ENCODE peak calls at places on chromosomes 4 and X, in four cellular contexts. Q, U, R and C are unnamed samples.

GRCh38 chr4:1347410-1347864 is 429 bp downstream of the UVSSA start:
- DNase-seq in Q (no peak), U (peak; percentile 82), R (peak; percentile 65), C (peak; percentile 75)

GRCh38 chr4:120088507-120088906 is 21.9 kb upstream of the MAD2L1 start:
- DNase-seq in R (no peak), U (no peak), Q (no peak), C (no peak)

GRCh38 chr4:113952452-113953029 is 26.9 kb downstream of the ARSJ start:
- DNase-seq in Q (peak; percentile 64), U (peak; percentile 62), R (peak; percentile 52), C (peak; percentile 28)

GRCh38 chr4:18020671-18021469 is 685 bp downstream of the LCORL start:
- DNase-seq in R (peak; percentile 74), U (peak; percentile 83), Q (peak; percentile 45), C (peak; percentile 53)

GRCh38 chr4:189785257-189785656 is 155.4 kb upstream of the FRG1 start:
- DNase-seq in R (peak; percentile 68), Q (no peak), U (no peak), C (no peak)

GRCh38 chrX:38923451-38923969 is 122.3 kb downstream of the MID1IP1 start:
- DNase-seq in Q (no peak), U (no peak), R (no peak), C (no peak)

GRCh38 chr4:39648827-39649558 is 10.3 kb upstream of the SMIM14 start:
- DNase-seq in R (peak; percentile 29), Q (no peak), U (no peak), C (no peak)

GRCh38 chrX:68163446-68163845 is 269.8 kb downstream of the OPHN1 start:
- DNase-seq in U (peak; percentile 35), R (no peak), Q (no peak), C (peak; percentile 42)

GRCh38 chrX:103571726-103572125 is 13.6 kb upstream of the TCEAL4 start:
- DNase-seq in U (no peak), Q (no peak), R (no peak), C (no peak)

GRCh38 chr4:67909910-67910905 is 26.4 kb upstream of the TMPRSS11D start:
- DNase-seq in Q (no peak), R (no peak), U (peak; percentile 25), C (peak; percentile 14)

GRCh38 chr4:48483777-48484493 is 792 bp downstream of the SLC10A4 start:
- DNase-seq in Q (no peak), U (no peak), R (peak; percentile 45), C (no peak)

GRCh38 chr4:145034727-145035211 is 63.2 kb downstream of the ANAPC10 start:
- DNase-seq in U (peak; percentile 85), Q (peak; percentile 55), R (no peak), C (no peak)

GRCh38 chr4:1769692-1770091 is 23.4 kb upstream of the FGFR3 start:
- DNase-seq in U (no peak), Q (no peak), R (no peak), C (no peak)

DNA sequence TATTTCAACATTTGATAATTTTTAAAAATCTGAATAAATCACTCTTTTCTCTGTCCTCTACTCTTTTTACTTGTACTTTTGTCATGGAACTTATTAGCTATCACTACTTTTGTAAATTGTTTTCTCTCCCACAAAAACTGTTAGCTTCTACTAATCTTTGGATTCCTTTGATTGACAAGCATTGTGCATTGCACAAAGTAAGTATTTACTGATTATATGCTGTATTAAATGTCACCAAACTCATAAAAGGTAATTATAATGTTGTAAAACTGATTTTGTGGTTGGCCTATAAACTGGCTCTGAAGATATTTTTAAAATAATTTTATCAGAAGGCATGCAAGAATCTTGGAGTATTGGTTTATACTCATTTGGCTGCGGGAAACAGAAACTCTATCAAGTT is 15.0 kb upstream of the SEC24B start:
- DNase-seq in U (no peak), R (no peak), Q (no peak), C (no peak)
- H3K9ac ChIP-seq in U (no peak overlapping the region), R (no peak overlapping the region), Q (no peak overlapping the region), C (no peak overlapping the region)

GRCh38 chr4:80171656-80172055 is 25.6 kb upstream of the PRDM8 start:
- DNase-seq in R (no peak), U (no peak), Q (no peak), C (no peak)

GRCh38 chr4:80171251-80171650 is 26.1 kb upstream of the PRDM8 start:
- DNase-seq in Q (no peak), R (no peak), U (peak; percentile 62), C (no peak)

GRCh38 chr4:80172203-80172602 is 25.1 kb upstream of the PRDM8 start:
- DNase-seq in U (no peak), R (no peak), Q (no peak), C (peak; percentile 34)

GRCh38 chr4:80173841-80174240 is 23.5 kb upstream of the PRDM8 start:
- DNase-seq in U (peak; percentile 64), Q (no peak), R (no peak), C (no peak)

GRCh38 chr4:80173387-80173786 is 23.9 kb upstream of the PRDM8 start:
- DNase-seq in U (peak; percentile 88), Q (no peak), R (no peak), C (peak; percentile 58)
- H3K9ac ChIP-seq in U (no peak overlapping the region), Q (no peak overlapping the region), R (no peak overlapping the region), C (no peak overlapping the region)

GRCh38 chrX:88991583-88992132 is 244.6 kb downstream of the CPXCR1 start:
- DNase-seq in Q (no peak), U (no peak), R (no peak), C (no peak)
- H3K9ac ChIP-seq in Q (no peak overlapping the region), U (no peak overlapping the region), R (no peak overlapping the region), C (no peak overlapping the region)

DNA sequence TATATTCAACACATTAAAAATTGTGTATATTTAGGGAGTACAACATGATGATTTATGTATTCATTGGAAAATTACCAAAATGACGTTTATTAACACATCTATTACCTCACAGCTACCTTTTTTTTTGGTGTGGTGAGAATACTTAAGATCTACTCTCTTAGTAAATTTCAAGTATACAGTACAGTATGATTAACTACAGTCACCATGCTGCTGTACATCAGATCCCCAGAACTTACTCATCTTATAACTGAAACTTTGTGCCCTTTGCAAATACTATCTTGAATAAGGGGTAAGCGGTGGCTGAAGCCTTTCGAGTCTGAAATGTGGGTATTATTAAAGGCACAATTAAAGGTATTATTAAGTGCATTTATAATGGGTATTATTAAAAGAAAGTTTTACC is 976 bp downstream of the PHKA1 start:
- DNase-seq in U (no peak), Q (no peak), R (no peak), C (no peak)
- H3K9ac ChIP-seq in U (no peak overlapping the region), Q (peak overlapping the region; percentile 70), R (no peak overlapping the region), C (peak overlapping the region; percentile 58)

GRCh38 chrX:3712870-3713224 is 602 bp downstream of the PRKX start:
- DNase-seq in Q (no peak), U (no peak), R (no peak), C (no peak)

GRCh38 chrX:3715921-3716320 is 2.5 kb upstream of the PRKX start:
- DNase-seq in R (no peak), Q (no peak), U (no peak), C (no peak)

GRCh38 chrX:3712080-3712869 is 1.2 kb downstream of the PRKX start:
- DNase-seq in R (no peak), U (peak; percentile 32), Q (no peak), C (peak; percentile 19)

GRCh38 chrX:3713225-3713936 is at the start of gene PRKX:
- DNase-seq in Q (no peak), U (peak; percentile 36), R (peak; percentile 69), C (peak; percentile 63)

DNA sequence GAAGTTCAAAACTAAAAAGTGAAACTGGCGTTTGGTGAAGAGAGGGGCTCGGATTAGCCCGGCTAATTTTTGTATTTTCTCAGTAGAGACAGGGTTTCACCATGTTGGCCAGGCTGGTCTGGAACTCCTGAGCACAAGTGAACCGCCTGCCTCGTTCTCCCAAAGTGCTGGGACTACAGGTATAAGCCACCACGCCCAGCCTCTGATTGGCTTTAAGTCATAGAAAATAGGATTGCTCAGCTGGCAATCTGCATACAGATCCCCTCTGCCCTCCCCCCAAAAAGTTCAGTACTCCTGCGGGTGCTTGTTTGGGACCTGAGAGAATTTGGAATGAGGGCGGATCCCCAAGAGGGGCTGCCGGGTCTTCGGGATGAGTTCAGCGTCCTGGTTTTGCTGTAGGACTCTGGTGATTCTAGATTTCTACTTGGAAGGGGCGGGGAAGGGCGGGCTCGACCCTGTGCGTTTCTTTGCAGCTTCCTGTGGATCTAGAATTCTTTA is 537 bp upstream of the PRKX start:
- DNase-seq in U (no peak), R (peak; percentile 55), Q (no peak), C (no peak)
- H3K9ac ChIP-seq in U (peak overlapping the region; percentile 56), R (no peak overlapping the region), Q (peak overlapping the region; percentile 68), C (peak overlapping the region; percentile 38)

GRCh38 chr4:11894976-11895375 is 466.3 kb upstream of the HS3ST1 start:
- DNase-seq in Q (no peak), U (no peak), R (no peak), C (no peak)

GRCh38 chr4:11904117-11904535 is 475.4 kb upstream of the HS3ST1 start:
- DNase-seq in U (no peak), R (no peak), Q (no peak), C (no peak)

GRCh38 chr4:11900277-11900676 is 471.6 kb upstream of the HS3ST1 start:
- DNase-seq in U (no peak), R (no peak), Q (no peak), C (no peak)

DNA sequence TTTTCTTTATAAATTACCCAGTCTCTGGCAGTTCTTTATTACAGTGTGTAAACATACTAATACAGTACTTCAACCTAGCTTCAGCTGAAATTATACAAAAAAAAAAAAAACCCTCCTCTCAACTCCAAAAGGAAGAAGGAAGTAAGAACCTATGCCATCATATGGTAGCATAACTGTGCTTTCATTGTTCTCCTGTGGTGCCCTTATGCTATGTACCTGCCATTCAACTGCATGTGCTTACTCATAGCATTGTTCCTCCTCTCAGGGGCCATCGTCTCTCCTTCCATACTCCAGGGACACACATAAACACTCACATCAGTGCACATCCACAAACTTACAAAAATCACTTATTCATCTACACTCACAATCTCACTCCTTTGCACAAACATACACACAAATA is 470.1 kb upstream of the HS3ST1 start:
- DNase-seq in U (no peak), Q (no peak), R (no peak), C (no peak)
- H3K9ac ChIP-seq in U (no peak overlapping the region), Q (no peak overlapping the region), R (no peak overlapping the region), C (no peak overlapping the region)

GRCh38 chr4:46993075-46994006 is at the start of gene GABRA4:
- DNase-seq in U (no peak), R (peak; percentile 64), Q (no peak), C (no peak)
- H3K9ac ChIP-seq in U (peak within 1 kb of the TSS; percentile 21), R (no peak within 1 kb of the TSS), Q (no peak within 1 kb of the TSS), C (no peak within 1 kb of the TSS)

DNA sequence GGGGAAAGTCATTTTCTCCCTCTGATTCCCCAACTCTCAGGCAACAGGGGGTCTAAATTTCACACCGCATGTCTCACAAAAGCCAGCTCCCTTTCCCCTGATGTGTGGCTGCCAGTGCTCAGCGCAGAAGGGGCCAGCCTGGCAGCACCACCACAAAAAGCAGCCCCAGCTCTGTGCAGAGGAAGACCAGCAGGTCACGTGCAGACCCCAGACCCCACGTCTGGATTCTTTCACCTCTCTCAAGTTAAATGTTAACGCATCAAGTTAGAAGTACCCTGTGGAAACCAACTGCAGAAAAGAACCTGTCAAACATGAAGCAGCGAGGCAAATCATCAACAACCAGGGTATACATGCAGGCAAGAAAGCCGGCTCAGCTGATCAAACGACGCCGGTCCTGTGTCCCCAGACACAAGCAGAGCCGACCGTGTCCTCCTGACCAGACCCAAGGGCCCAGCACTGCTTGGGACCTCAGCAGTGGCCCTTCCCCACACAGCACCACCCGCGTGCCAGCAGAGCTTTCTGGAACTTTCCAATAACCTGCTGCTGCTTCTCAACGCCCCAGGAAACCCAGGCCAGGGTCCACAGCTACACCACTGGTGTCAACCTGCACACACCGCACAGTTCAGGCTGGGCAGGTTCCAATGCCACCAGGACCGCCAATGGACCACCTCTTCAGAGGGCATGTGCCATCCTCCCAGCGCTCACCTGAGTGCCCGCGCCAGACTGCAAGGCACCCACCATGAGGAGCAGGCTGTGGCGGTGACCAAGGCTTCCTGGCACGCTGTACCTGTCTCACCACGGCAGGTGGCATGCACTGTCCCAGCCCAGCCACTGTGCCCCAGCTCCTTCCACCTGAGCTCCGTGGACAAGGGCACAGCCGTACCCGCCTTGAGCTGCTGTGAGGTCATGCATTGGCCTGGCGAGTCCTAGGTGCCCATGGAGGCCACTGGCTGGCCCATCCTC is 4.0 kb downstream of the LRPAP1 start:
- DNase-seq in U (no peak), Q (no peak), R (no peak), C (no peak)
- H3K9ac ChIP-seq in U (no peak overlapping the region), Q (no peak overlapping the region), R (no peak overlapping the region), C (no peak overlapping the region)